ENCODE peak calls at places on chromosomes 4 and X, in six cellular contexts. Z, P, N, C, T and R are unnamed samples.

GRCh38 chr4:10054571-10055041 is 33.3 kb upstream of the SLC2A9 start:
- DNase-seq in C (peak), T (no peak), Z (no peak), P (no peak), N (peak), R (no peak)

GRCh38 chrX:68428431-68428830 is 4.9 kb downstream of the OPHN1 start:
- DNase-seq in T (peak), C (peak), N (peak), Z (peak), P (no peak), R (no peak)

GRCh38 chrX:20665441-20665840 is 398.7 kb upstream of the RPS6KA3 start:
- DNase-seq in T (no peak), Z (no peak), P (no peak), N (no peak), C (no peak), R (no peak)

GRCh38 chr4:109009909-109010308 is 247.1 kb upstream of the ETNPPL start:
- DNase-seq in P (peak), N (peak), Z (no peak), T (no peak), C (peak), R (no peak)

GRCh38 chrX:34559325-34559724 is 97.8 kb downstream of the TMEM47 start:
- DNase-seq in C (peak), T (peak), P (peak), N (peak), Z (peak), R (no peak)

GRCh38 chr4:102217345-102217744 is 127.9 kb downstream of the SLC39A8 start:
- DNase-seq in T (no peak), N (peak), Z (no peak), C (no peak), P (no peak), R (no peak)

GRCh38 chr4:177222776-177223175 is 86.9 kb upstream of the NEIL3 start:
- DNase-seq in N (no peak), P (no peak), Z (no peak), C (peak), T (no peak), R (no peak)

GRCh38 chr4:174835536-174835935 is 6.5 kb upstream of the GLRA3 start:
- DNase-seq in C (no peak), Z (no peak), T (no peak), P (no peak), N (no peak), R (no peak)

GRCh38 chr4:86961605-86962295 is 26.9 kb downstream of the AFF1 start:
- DNase-seq in N (peak), P (peak), T (peak), Z (no peak), C (peak), R (peak)

GRCh38 chr4:155473420-155474095 is 96.8 kb upstream of the MAP9 start:
- DNase-seq in C (no peak), T (no peak), Z (no peak), N (no peak), P (no peak), R (no peak)

GRCh38 chr4:99811850-99812249 is 4.8 kb upstream of the DAPP1 start:
- DNase-seq in T (peak), N (peak), C (peak), Z (no peak), P (peak), R (peak)

GRCh38 chr4:186719925-186720694 is 3.5 kb downstream of the FAT1 start:
- DNase-seq in T (peak), Z (no peak), N (peak), C (peak), P (peak), R (no peak)

GRCh38 chrX:139204576-139204902 is 326.0 kb upstream of the F9 start:
- DNase-seq in T (no peak), Z (no peak), C (no peak), N (no peak), P (no peak), R (no peak)

GRCh38 chr4:138114434-138114833 is 127.7 kb downstream of the SLC7A11 start:
- DNase-seq in N (peak), Z (no peak), T (no peak), C (no peak), P (no peak), R (peak)

GRCh38 chr4:21952549-21952948 is 4.0 kb upstream of the KCNIP4 start:
- DNase-seq in Z (no peak), N (no peak), P (no peak), T (no peak), C (no peak), R (no peak)

GRCh38 chr4:5399790-5400421 is 308.5 kb downstream of the EVC2 start:
- DNase-seq in Z (peak), T (peak), N (peak), P (peak), C (peak), R (no peak)
- TF ChIP-seq CTCF in Z (peak), T (peak), N (peak), P (peak), C (peak), R (no peak)

DNA sequence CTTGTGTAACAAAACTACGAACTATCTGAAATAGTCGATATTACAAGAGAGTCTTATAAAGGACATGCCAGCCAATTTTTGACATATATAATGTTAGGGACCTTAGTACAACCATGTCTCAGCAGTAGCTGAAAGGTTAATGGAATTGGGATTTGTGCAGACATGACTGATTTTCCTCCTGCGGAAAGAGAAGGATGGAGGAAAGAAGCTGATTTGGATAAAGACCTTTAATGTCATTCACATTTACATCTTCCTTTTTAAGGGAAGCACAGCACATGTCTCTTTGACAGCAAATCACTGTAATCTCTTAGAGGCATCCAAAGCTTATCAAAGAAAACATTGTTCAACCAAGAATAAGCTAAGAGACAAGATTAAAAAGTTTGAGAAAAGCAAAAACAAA is 1976.2 kb upstream of the IGFBP7 start:
- DNase-seq in P (no peak), T (no peak), N (no peak), C (no peak), Z (no peak), R (no peak)
- TF ChIP-seq CTCF in P (no peak), T (no peak), N (no peak), C (no peak), Z (no peak), R (no peak)

GRCh38 chr4:7769936-7770674 is 169.6 kb downstream of the AFAP1 start:
- DNase-seq in T (no peak), Z (peak), P (peak), N (peak), C (no peak), R (peak)
- TF ChIP-seq CTCF in T (peak), Z (no peak), P (peak), N (peak), C (peak), R (peak)

GRCh38 chr4:6777636-6778281 is 4.8 kb upstream of the KIAA0232 start:
- DNase-seq in N (peak), T (no peak), P (no peak), Z (no peak), C (no peak), R (no peak)

GRCh38 chr4:6779667-6780565 is 2.6 kb upstream of the KIAA0232 start:
- DNase-seq in C (peak), N (peak), T (peak), P (no peak), Z (no peak), R (no peak)

GRCh38 chr4:6776920-6777635 is 5.4 kb upstream of the KIAA0232 start:
- DNase-seq in T (no peak), N (no peak), P (no peak), C (no peak), Z (no peak), R (no peak)

GRCh38 chr4:6781113-6781512 is 1.4 kb upstream of the KIAA0232 start:
- DNase-seq in T (no peak), N (no peak), P (no peak), C (no peak), Z (no peak), R (no peak)

DNA sequence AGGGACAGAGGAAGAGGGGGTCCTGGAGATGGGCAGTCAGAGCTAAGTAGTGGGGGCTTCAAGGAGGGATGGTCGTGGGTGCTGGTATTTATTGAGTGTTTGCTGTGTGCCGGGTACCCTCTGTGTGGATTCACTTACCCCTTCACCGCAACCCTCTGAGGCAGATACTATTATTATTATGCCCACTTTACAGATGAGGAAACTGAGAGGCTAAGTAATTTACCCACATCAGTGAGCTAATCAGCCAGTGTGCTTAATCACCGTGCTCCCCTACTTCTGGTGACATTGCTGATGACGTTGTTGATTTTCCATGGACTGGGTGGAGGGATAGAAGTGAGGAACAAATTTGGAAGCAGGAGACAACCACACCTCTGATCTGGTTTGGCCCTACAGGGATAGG is 4.1 kb upstream of the KIAA0232 start:
- DNase-seq in T (no peak), P (no peak), Z (no peak), N (no peak), C (no peak), R (no peak)
- TF ChIP-seq CTCF in T (no peak), P (no peak), Z (no peak), N (no peak), C (no peak), R (no peak)